ENCODE peak calls at places on chromosomes 5 and 9, in seven cellular contexts. D is AG10803; O is cardiac septum; B is GM04503; F is stimulated activated CD8-positive, alpha-beta memory T cell treated with anti-CD3 and anti-CD28 coated beads, Interleukin-15, amount 100 ng/mL, for 24 hours; Q is AG20443; G is EH. C is an unnamed sample.
A peak's percentile ranks its signal among the peaks of the same experiment; 100 is the strongest.

GRCh38 chr9:89777544-89777943 is 172.7 kb downstream of the GADD45G start:
- DNase-seq in G (no peak), O (peak; percentile 53), F (no peak), Q (no peak), D (no peak), B (no peak), C (no peak)

GRCh38 chr5:34686762-34687268 is 30.7 kb downstream of the RAI14 start:
- DNase-seq in B (peak; percentile 71), Q (peak; percentile 58), G (peak; percentile 95), O (peak; percentile 77), D (peak; percentile 90), F (no peak), C (peak; percentile 90)

GRCh38 chr9:801399-802071 is 40.0 kb upstream of the DMRT1 start:
- DNase-seq in Q (no peak), B (no peak), D (peak; percentile 10), O (no peak), G (peak; percentile 72), F (no peak), C (peak; percentile 78)

GRCh38 chr5:72071906-72072305 is 35.4 kb upstream of the MAP1B start:
- DNase-seq in B (no peak), F (no peak), D (no peak), G (no peak), Q (no peak), O (no peak), C (no peak)

GRCh38 chr9:89563511-89564256 is 41.1 kb upstream of the GADD45G start:
- DNase-seq in O (no peak), D (no peak), G (no peak), B (no peak), Q (no peak), F (no peak), C (no peak)

GRCh38 chr9:130843049-130843908 is 8.2 kb downstream of the ABL1 start:
- DNase-seq in B (no peak), Q (no peak), G (no peak), D (no peak), F (no peak), O (no peak), C (no peak)

GRCh38 chr9:86788456-86788855 is 158.8 kb downstream of the GAS1 start:
- DNase-seq in F (no peak), O (no peak), D (peak; percentile 29), Q (no peak), B (no peak), G (peak; percentile 23), C (peak; percentile 40)

GRCh38 chr9:99103909-99104458 is 929 bp upstream of the TGFBR1 start:
- DNase-seq in O (no peak), Q (peak; percentile 71), D (peak; percentile 67), G (peak; percentile 71), B (no peak), F (no peak), C (peak; percentile 48)

GRCh38 chr5:178267245-178267644 is 34.6 kb upstream of the PHYKPL start:
- DNase-seq in O (no peak), F (no peak), Q (no peak), G (no peak), D (no peak), B (no peak), C (no peak)

GRCh38 chr9:126293522-126293889 is 33.1 kb upstream of the MVB12B start:
- DNase-seq in G (no peak), F (no peak), O (no peak), Q (no peak), B (no peak), D (no peak), C (no peak)

GRCh38 chr9:35669331-35670145 is 4.2 kb upstream of the CA9 start:
- DNase-seq in F (no peak), D (no peak), O (no peak), G (peak; percentile 41), B (no peak), Q (no peak), C (no peak)

GRCh38 chr5:149485655-149486615 is 65.3 kb downstream of the CSNK1A1 start:
- DNase-seq in B (peak; percentile 100), Q (peak; percentile 82), D (peak; percentile 100), O (no peak), G (peak; percentile 100), F (no peak), C (peak; percentile 98)

GRCh38 chr9:117521293-117521692 is 106.4 kb upstream of the ASTN2 start:
- DNase-seq in F (no peak), D (no peak), Q (no peak), G (no peak), O (no peak), B (no peak), C (no peak)

GRCh38 chr9:94920439-94920951 is 194.0 kb downstream of the AOPEP start:
- DNase-seq in F (no peak), B (peak; percentile 93), G (peak; percentile 94), Q (peak; percentile 79), O (no peak), D (peak; percentile 98), C (no peak)

GRCh38 chr9:79352322-79352721 is 219.4 kb upstream of the TLE4 start:
- DNase-seq in F (no peak), B (no peak), G (peak; percentile 43), D (peak; percentile 12), Q (no peak), O (no peak), C (no peak)

GRCh38 chr9:88106492-88106891 is 31.8 kb downstream of the SPATA31C2 start:
- DNase-seq in D (peak; percentile 58), G (peak; percentile 48), O (no peak), B (peak; percentile 18), Q (peak; percentile 61), F (no peak), C (peak; percentile 58)

GRCh38 chr5:154038604-154039457 is at the start of the genes FAM114A2 and MFAP3:
- DNase-seq in B (peak; percentile 37), F (peak; percentile 74), O (peak; percentile 97), D (peak; percentile 79), Q (peak; percentile 97), G (peak; percentile 88), C (peak; percentile 88)

GRCh38 chr9:111599092-111599947 is at the start of gene PTGR1:
- DNase-seq in B (no peak), Q (peak; percentile 91), G (peak; percentile 90), O (peak; percentile 92), D (peak; percentile 86), F (no peak), C (peak; percentile 85)

GRCh38 chr5:141359790-141360426 is at the start of gene PCDHGB2:
- DNase-seq in G (peak; percentile 51), B (no peak), D (peak; percentile 55), Q (peak; percentile 27), F (no peak), O (peak; percentile 49), C (peak; percentile 3)

GRCh38 chr5:56457887-56458451 is 224.8 kb upstream of the ANKRD55 start:
- DNase-seq in B (peak; percentile 72), D (peak; percentile 70), Q (peak; percentile 64), O (no peak), G (peak; percentile 95), F (no peak), C (no peak)

GRCh38 chr5:80002677-80003076 is 11.6 kb upstream of the MTX3 start:
- DNase-seq in G (no peak), D (no peak), F (no peak), Q (no peak), O (no peak), B (no peak), C (no peak)

GRCh38 chr9:99103505-99103904 is 1.4 kb upstream of the TGFBR1 start:
- DNase-seq in Q (no peak), O (no peak), D (no peak), B (no peak), G (no peak), F (no peak), C (no peak)

GRCh38 chr5:74392698-74393431 is 247.7 kb downstream of the ENC1 start:
- DNase-seq in G (peak; percentile 59), Q (no peak), B (no peak), D (no peak), F (no peak), O (no peak), C (peak; percentile 38)

GRCh38 chr9:110880123-110880522 is 158.1 kb downstream of the LPAR1 start:
- DNase-seq in Q (peak; percentile 39), F (no peak), G (peak; percentile 81), B (peak; percentile 46), O (no peak), D (peak; percentile 92), C (no peak)

GRCh38 chr5:73759771-73760170 is 133.8 kb downstream of the ARHGEF28 start:
- DNase-seq in B (no peak), Q (no peak), G (no peak), O (no peak), F (no peak), D (no peak), C (no peak)

GRCh38 chr9:131099088-131099611 is 2.8 kb downstream of the AIF1L start:
- DNase-seq in G (no peak), B (no peak), F (no peak), D (no peak), O (no peak), Q (no peak), C (no peak)

GRCh38 chr9:112680731-112681402 is 37.0 kb downstream of the INIP start:
- DNase-seq in G (no peak), B (no peak), Q (no peak), F (no peak), O (no peak), D (no peak), C (no peak)

GRCh38 chr5:72241346-72242003 is 78.6 kb downstream of the MRPS27 start:
- DNase-seq in F (no peak), D (no peak), Q (no peak), G (no peak), O (no peak), B (no peak), C (no peak)

GRCh38 chr5:15704397-15704947 is 204.5 kb downstream of the FBXL7 start:
- DNase-seq in D (peak; percentile 81), Q (peak; percentile 52), O (no peak), F (no peak), B (no peak), G (peak; percentile 69), C (peak; percentile 24)

C was measured in cardiac muscle cell.